ENCODE peak calls at places on chromosomes 16 and 17, in seven cellular contexts. U is AG04450, I is GM19239, X is caudate nucleus, T is occipital lobe, Y is NCI-H345, D is germinal center. J is an unnamed sample.

GRCh38 chr16:76278976-76279375 is 1.8 kb downstream of the CNTNAP4 start:
- DNase-seq in U (no peak), I (no peak), X (no peak), T (no peak), Y (no peak), D (no peak), J (no peak)

GRCh38 chr17:1931759-1932579 is 93.2 kb downstream of the RTN4RL1 start:
- DNase-seq in U (no peak), I (no peak), X (no peak), T (peak; percentile 59), Y (peak; percentile 59), D (no peak), J (no peak)

GRCh38 chr16:1108299-1109252 is 12.5 kb upstream of the C1QTNF8 start:
- DNase-seq in U (no peak), I (no peak), X (no peak), T (no peak), Y (peak; percentile 23), D (no peak), J (peak; percentile 50)

GRCh38 chr17:68777856-68778694 is 176.9 kb upstream of the FAM20A start:
- DNase-seq in U (no peak), I (no peak), X (no peak), T (no peak), Y (peak; percentile 87), D (no peak), J (no peak)

GRCh38 chr17:63488851-63489250 is 12.0 kb downstream of the ACE start:
- DNase-seq in U (no peak), I (no peak), X (no peak), T (no peak), Y (no peak), D (no peak), J (no peak)

GRCh38 chr17:47708864-47709541 is 15.0 kb downstream of the TBKBP1 start:
- DNase-seq in U (no peak), I (no peak), X (no peak), T (no peak), Y (no peak), D (no peak), J (peak; percentile 41)

GRCh38 chr16:71707199-71707598 is 17.3 kb downstream of the PHLPP2 start:
- DNase-seq in U (no peak), I (no peak), X (no peak), T (no peak), Y (no peak), D (no peak), J (no peak)

GRCh38 chr16:11409398-11409797 is 64.1 kb downstream of the RMI2 start:
- DNase-seq in U (no peak), I (no peak), X (no peak), T (no peak), Y (no peak), D (no peak), J (no peak)

GRCh38 chr17:27477971-27478684 is 21.9 kb downstream of the KSR1 start:
- DNase-seq in U (no peak), I (no peak), X (no peak), T (no peak), Y (no peak), D (no peak), J (no peak)

GRCh38 chr17:238071-238963 is 56.9 kb upstream of the DOC2B start:
- DNase-seq in U (no peak), I (no peak), X (no peak), T (no peak), Y (no peak), D (no peak), J (no peak)

GRCh38 chr17:50209472-50210248 is 8.2 kb upstream of the COL1A1 start:
- DNase-seq in U (peak; percentile 100), I (no peak), X (no peak), T (no peak), Y (no peak), D (no peak), J (no peak)

GRCh38 chr16:88938119-88938932 is 38.7 kb downstream of the CBFA2T3 start:
- DNase-seq in U (no peak), I (no peak), X (no peak), T (peak; percentile 33), Y (no peak), D (no peak), J (peak; percentile 39)

GRCh38 chr17:21079196-21079595 is 36.4 kb upstream of the USP22 start:
- DNase-seq in U (no peak), I (no peak), X (no peak), T (no peak), Y (no peak), D (no peak), J (no peak)

GRCh38 chr16:48498761-48499600 is 111.0 kb downstream of the N4BP1 start:
- DNase-seq in U (no peak), I (no peak), X (no peak), T (no peak), Y (no peak), D (no peak), J (no peak)

GRCh38 chr16:85522842-85523601 is 90.1 kb upstream of the GSE1 start:
- DNase-seq in U (no peak), I (no peak), X (no peak), T (peak; percentile 30), Y (peak; percentile 57), D (no peak), J (no peak)

GRCh38 chr16:50360779-50361178 is 8.0 kb downstream of the BRD7 start:
- DNase-seq in U (no peak), I (no peak), X (no peak), T (no peak), Y (no peak), D (no peak), J (no peak)

GRCh38 chr16:87132361-87133014 is 184.7 kb downstream of the C16orf95 start:
- DNase-seq in U (peak; percentile 8), I (no peak), X (peak; percentile 2), T (peak; percentile 9), Y (no peak), D (no peak), J (peak; percentile 61)

GRCh38 chr17:75832652-75833400 is 11.4 kb downstream of the UNC13D start:
- DNase-seq in U (no peak), I (no peak), X (no peak), T (no peak), Y (no peak), D (no peak), J (no peak)

GRCh38 chr16:19005561-19006445 is 22.1 kb downstream of the TMC7 start:
- DNase-seq in U (no peak), I (no peak), X (peak; percentile 67), T (peak; percentile 86), Y (no peak), D (no peak), J (peak; percentile 94)

GRCh38 chr17:1789936-1790335 is 28.1 kb downstream of the SERPINF1 start:
- DNase-seq in U (no peak), I (no peak), X (no peak), T (no peak), Y (no peak), D (no peak), J (no peak)

GRCh38 chr17:61402978-61403845 is 3.6 kb downstream of the TBX2 start:
- DNase-seq in U (no peak), I (no peak), X (no peak), T (no peak), Y (peak; percentile 66), D (no peak), J (no peak)

GRCh38 chr17:76997981-76998531 is 129.9 kb downstream of the MGAT5B start:
- DNase-seq in U (no peak), I (peak; percentile 31), X (no peak), T (no peak), Y (no peak), D (peak; percentile 73), J (no peak)

GRCh38 chr16:31269541-31269940 is 9.8 kb downstream of the ITGAM start:
- DNase-seq in U (no peak), I (no peak), X (no peak), T (no peak), Y (no peak), D (no peak), J (no peak)

GRCh38 chr17:76077582-76078110 is 1.3 kb upstream of the ZACN start:
- DNase-seq in U (no peak), I (no peak), X (no peak), T (no peak), Y (peak; percentile 74), D (peak; percentile 24), J (no peak)

GRCh38 chr17:19248149-19248922 is 11.2 kb downstream of the EPN2 start:
- DNase-seq in U (no peak), I (no peak), X (no peak), T (no peak), Y (no peak), D (no peak), J (no peak)

GRCh38 chr16:85176541-85177447 is 64.5 kb upstream of the CIBAR2 start:
- DNase-seq in U (no peak), I (no peak), X (no peak), T (no peak), Y (no peak), D (no peak), J (no peak)

GRCh38 chr16:9647981-9648701 is 534.1 kb downstream of the GRIN2A start:
- DNase-seq in U (no peak), I (no peak), X (no peak), T (no peak), Y (no peak), D (peak; percentile 11), J (no peak)

GRCh38 chr16:84349852-84350565 is 18.3 kb upstream of the ATP2C2 start:
- DNase-seq in U (no peak), I (no peak), X (no peak), T (no peak), Y (no peak), D (no peak), J (no peak)

GRCh38 chr16:54118846-54119245 is 167.7 kb downstream of the IRX3 start:
- DNase-seq in U (no peak), I (no peak), X (no peak), T (no peak), Y (no peak), D (no peak), J (no peak)

GRCh38 chr17:13544292-13544691 is 57.4 kb downstream of the HS3ST3A1 start:
- DNase-seq in U (peak; percentile 93), I (no peak), X (no peak), T (peak; percentile 17), Y (no peak), D (no peak), J (peak; percentile 38)

J was measured in dorsolateral prefrontal cortex.